ENCODE peak calls at places on chromosomes 2 and 18, in five cellular contexts. M, E, R, C and P are unnamed samples.

GRCh38 chr18:75130591-75131274 is 78.2 kb downstream of the PTGR3 start:
- DNase-seq in M (no peak), E (no peak), R (no peak), C (no peak), P (no peak)

GRCh38 chr2:189336276-189336975 is 104.8 kb upstream of the WDR75 start:
- DNase-seq in M (no peak), E (no peak), R (no peak), C (no peak), P (no peak)

GRCh38 chr18:30334781-30335180 is 707.8 kb downstream of the DSC3 start:
- DNase-seq in M (peak; percentile 48), E (no peak), R (no peak), C (no peak), P (no peak)

GRCh38 chr2:107556038-107556627 is 270.6 kb upstream of the RGPD4 start:
- DNase-seq in M (no peak), E (no peak), R (no peak), C (no peak), P (no peak)

GRCh38 chr2:238220892-238221521 is 17.5 kb upstream of the ILKAP start:
- DNase-seq in M (no peak), E (no peak), R (no peak), C (no peak), P (no peak)

GRCh38 chr2:119255760-119256573 is 32.3 kb downstream of the STEAP3 start:
- DNase-seq in M (no peak), E (no peak), R (no peak), C (no peak), P (no peak)

GRCh38 chr2:124034265-124034664 is 9.2 kb downstream of the CNTNAP5 start:
- DNase-seq in M (no peak), E (no peak), R (no peak), C (no peak), P (no peak)

GRCh38 chr2:113894156-113894743 is 4.4 kb downstream of the ACTR3 start:
- DNase-seq in M (no peak), E (no peak), R (no peak), C (no peak), P (no peak)

GRCh38 chr2:241314181-241314932 is 1.1 kb downstream of the HDLBP start:
- DNase-seq in M (no peak), E (no peak), R (no peak), C (no peak), P (no peak)

GRCh38 chr2:101961287-101962242 is 30.2 kb upstream of the IL1R2 start:
- DNase-seq in M (no peak), E (peak; percentile 61), R (peak; percentile 77), C (no peak), P (no peak)

GRCh38 chr2:174771631-174772491 is 7.6 kb upstream of the CHRNA1 start:
- DNase-seq in M (no peak), E (peak; percentile 69), R (peak; percentile 74), C (no peak), P (peak; percentile 37)

GRCh38 chr2:29462293-29462692 is 347.1 kb downstream of the CLIP4 start:
- DNase-seq in M (no peak), E (no peak), R (no peak), C (no peak), P (no peak)

GRCh38 chr2:165634855-165635254 is 159.2 kb downstream of the GALNT3 start:
- DNase-seq in M (no peak), E (peak; percentile 45), R (no peak), C (no peak), P (no peak)

GRCh38 chr2:132621131-132621875 is 48.7 kb downstream of the LYPD1 start:
- DNase-seq in M (no peak), E (peak; percentile 82), R (no peak), C (no peak), P (no peak)

GRCh38 chr2:28896906-28897305 is 2.4 kb downstream of the WDR43 start:
- DNase-seq in M (no peak), E (no peak), R (no peak), C (no peak), P (no peak)

GRCh38 chr18:58194028-58194427 is 150.0 kb downstream of the NEDD4L start:
- DNase-seq in M (no peak), E (peak; percentile 53), R (no peak), C (no peak), P (no peak)

GRCh38 chr18:58047556-58047882 is 3.5 kb downstream of the NEDD4L start:
- DNase-seq in M (no peak), E (no peak), R (no peak), C (no peak), P (no peak)

GRCh38 chr18:64240301-64240700 is 91.4 kb upstream of the LINC00305 start:
- DNase-seq in M (no peak), E (no peak), R (no peak), C (no peak), P (no peak)

GRCh38 chr2:229363126-229363814 is 92.2 kb upstream of the PID1 start:
- DNase-seq in M (no peak), E (no peak), R (no peak), C (no peak), P (no peak)

GRCh38 chr18:449374-449773 is 51.1 kb downstream of the COLEC12 start:
- DNase-seq in M (no peak), E (peak; percentile 74), R (peak; percentile 64), C (no peak), P (no peak)

GRCh38 chr18:32576296-32576916 is 105.7 kb upstream of the GAREM1 start:
- DNase-seq in M (no peak), E (no peak), R (no peak), C (no peak), P (no peak)

GRCh38 chr2:215567504-215567903 is 131.6 kb upstream of the FN1 start:
- DNase-seq in M (no peak), E (no peak), R (no peak), C (no peak), P (no peak)

GRCh38 chr2:187917535-187917934 is 363.3 kb upstream of the TFPI start:
- DNase-seq in M (no peak), E (no peak), R (no peak), C (no peak), P (no peak)

GRCh38 chr2:9247177-9247576 is 40.6 kb downstream of the ASAP2 start:
- DNase-seq in M (no peak), E (no peak), R (no peak), C (no peak), P (no peak)

DNA sequence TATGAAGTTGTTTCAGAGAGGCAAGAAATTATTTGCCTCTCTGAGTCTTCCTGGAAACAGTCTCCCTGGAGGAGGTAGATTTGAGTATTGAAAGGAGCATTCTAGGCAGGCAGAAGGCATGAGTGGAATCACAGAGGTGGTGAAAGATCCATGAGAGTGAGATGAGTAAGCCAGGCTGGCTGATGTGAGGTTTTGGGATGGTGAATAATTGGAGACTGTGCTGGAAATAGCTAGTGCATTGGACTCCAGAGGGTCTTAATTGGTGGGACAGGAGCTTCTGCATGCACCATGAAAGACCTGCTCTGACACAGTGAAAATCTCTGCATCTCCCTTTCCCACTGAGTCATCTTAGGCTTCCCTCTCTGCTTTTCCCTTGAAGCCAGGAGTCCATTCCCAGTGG is 46.3 kb downstream of the CDC42EP3 start:
- DNase-seq in M (no peak), E (no peak), R (no peak), C (no peak), P (no peak)
- H3K27ac ChIP-seq in M (no peak overlapping the region), E (peak overlapping the region; percentile 55), R (no peak overlapping the region), C (no peak overlapping the region), P (peak overlapping the region; percentile 74)

GRCh38 chr2:75500633-75501032 is 60.1 kb downstream of the EVA1A start:
- DNase-seq in M (no peak), E (no peak), R (no peak), C (no peak), P (no peak)
- H3K4me1 ChIP-seq in M (no peaks in the 10 kb centered on the region), E (no peaks in the 10 kb centered on the region), R (no peaks in the 10 kb centered on the region), C (no peaks in the 10 kb centered on the region), P (no peaks in the 10 kb centered on the region)

GRCh38 chr18:23982154-23983071 is 32.1 kb upstream of the TTC39C start:
- DNase-seq in M (no peak), E (no peak), R (no peak), C (no peak), P (no peak)
- H3K27ac ChIP-seq in M (peak overlapping the region; percentile 40), E (peak overlapping the region; percentile 27), R (no peak overlapping the region), C (no peak overlapping the region), P (no peak overlapping the region)

DNA sequence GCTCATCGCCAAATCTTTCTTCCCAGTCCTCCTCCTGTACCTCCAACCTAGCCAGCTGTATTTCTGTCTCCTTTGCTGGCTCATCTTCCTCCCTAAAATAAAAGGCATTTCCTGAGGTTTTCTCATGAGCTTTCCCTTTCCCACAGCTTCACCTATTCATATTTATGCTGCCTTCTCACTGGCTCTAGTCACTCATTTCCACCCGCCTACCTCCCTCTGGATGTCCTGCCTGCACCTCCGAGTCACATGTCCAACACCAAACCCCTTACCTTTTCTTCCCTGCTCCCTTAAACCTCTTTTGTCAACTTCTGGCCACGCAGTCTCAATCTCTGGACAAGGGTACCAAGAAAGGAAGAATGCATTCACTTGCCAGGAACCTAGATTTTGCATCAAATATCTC is 2.8 kb downstream of the EIF2AK3 start:
- DNase-seq in M (no peak), E (no peak), R (no peak), C (no peak), P (no peak)
- H3K4me1 ChIP-seq in M (peaks cover 7% of the 10 kb centered on the region), E (peaks cover 24% of the 10 kb centered on the region), R (peaks cover 32% of the 10 kb centered on the region), C (peaks cover 38% of the 10 kb centered on the region), P (peaks cover 34% of the 10 kb centered on the region)

DNA sequence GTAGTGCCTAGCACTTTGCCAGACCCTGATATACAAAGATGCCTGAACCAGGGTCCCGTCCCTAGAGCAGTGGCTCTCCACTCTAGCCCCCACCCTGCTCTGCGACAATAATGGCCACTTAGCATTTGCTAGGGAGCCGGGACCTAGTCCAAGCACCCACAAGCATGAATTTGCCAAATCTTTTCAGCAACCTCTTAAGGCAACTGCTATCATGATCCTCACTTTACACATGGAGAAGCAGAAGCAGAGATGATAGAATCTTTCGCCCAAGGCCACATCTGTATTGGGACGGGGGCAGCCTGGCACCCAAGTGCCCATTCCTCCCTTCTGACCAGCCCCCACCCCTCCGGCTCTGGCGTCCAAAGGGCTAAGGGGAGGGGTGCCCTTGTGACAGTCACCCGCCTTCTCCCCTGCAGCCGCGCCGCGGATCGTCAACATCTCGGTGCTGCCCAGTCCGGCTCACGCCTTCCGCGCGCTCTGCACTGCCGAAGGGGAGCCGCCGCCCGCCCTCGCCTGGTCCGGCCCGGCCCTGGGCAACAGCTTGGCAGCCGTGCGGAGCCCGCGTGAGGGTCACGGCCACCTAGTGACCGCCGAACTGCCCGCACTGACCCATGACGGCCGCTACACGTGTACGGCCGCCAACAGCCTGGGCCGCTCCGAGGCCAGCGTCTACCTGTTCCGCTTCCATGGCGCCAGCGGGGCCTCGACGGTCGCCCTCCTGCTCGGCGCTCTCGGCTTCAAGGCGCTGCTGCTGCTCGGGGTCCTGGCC is 13.0 kb downstream of the SIGLEC15 start:
- DNase-seq in M (peak; percentile 84), E (no peak), R (no peak), C (no peak), P (no peak)
- H3K27ac ChIP-seq in M (no peak overlapping the region), E (no peak overlapping the region), R (no peak overlapping the region), C (no peak overlapping the region), P (no peak overlapping the region)

GRCh38 chr2:234971494-234971893 is 19.7 kb downstream of the SH3BP4 start:
- DNase-seq in M (no peak), E (no peak), R (no peak), C (no peak), P (no peak)
- H3K4me1 ChIP-seq in M (peaks cover 5% of the 10 kb centered on the region), E (peaks cover 22% of the 10 kb centered on the region), R (peaks cover 11% of the 10 kb centered on the region), C (no peaks in the 10 kb centered on the region), P (no peaks in the 10 kb centered on the region)